ENCODE peak calls at places on chromosomes 13 and 19, in eight cellular contexts. D, G, C, O, L, H, R and Z are unnamed samples. For H3K9me3, the result is how much of the 10 kb centered on the place peaks cover.

GRCh38 chr13:21986602-21987001 is 315.7 kb downstream of the FGF9 start:
- DNase-seq in D (no peak), G (peak), C (peak), O (peak), L (peak), H (no peak), R (no peak), Z (peak)

GRCh38 chr19:1251503-1252220 is 3.3 kb downstream of the MIDN start:
- DNase-seq in D (no peak), G (no peak), C (no peak), O (peak), L (no peak), H (no peak), R (peak), Z (peak)

GRCh38 chr19:13707901-13708300 is 56.4 kb upstream of the MRI1 start:
- DNase-seq in D (no peak), G (no peak), C (no peak), O (no peak), L (no peak), H (no peak), R (no peak), Z (no peak)

GRCh38 chr13:35165205-35165604 is 223.1 kb downstream of the NBEA start:
- DNase-seq in D (no peak), G (no peak), C (no peak), O (no peak), L (no peak), H (no peak), R (no peak), Z (no peak)

GRCh38 chr19:35261356-35262100 is 7.2 kb upstream of the USF2 start:
- DNase-seq in D (no peak), G (no peak), C (peak), O (no peak), L (no peak), H (no peak), R (no peak), Z (peak)

GRCh38 chr13:98490866-98491265 is 86.0 kb downstream of the STK24 start:
- DNase-seq in D (no peak), G (no peak), C (no peak), O (no peak), L (no peak), H (no peak), R (no peak), Z (no peak)

GRCh38 chr13:20461481-20461859 is 64.2 kb downstream of the CRYL1 start:
- DNase-seq in D (no peak), G (peak), C (no peak), O (no peak), L (no peak), H (no peak), R (no peak), Z (no peak)

GRCh38 chr19:17784201-17785008 is 10.5 kb upstream of the B3GNT3 start:
- DNase-seq in D (peak), G (peak), C (peak), O (peak), L (peak), H (no peak), R (peak), Z (peak)

GRCh38 chr19:33468361-33469170 is 53.0 kb downstream of the PEPD start:
- DNase-seq in D (no peak), G (peak), C (no peak), O (no peak), L (no peak), H (no peak), R (no peak), Z (no peak)

GRCh38 chr19:5436101-5436947 is 18.9 kb upstream of the ZNRF4 start:
- DNase-seq in D (no peak), G (peak), C (no peak), O (no peak), L (peak), H (peak), R (no peak), Z (no peak)

GRCh38 chr19:45815501-45816216 is 551 bp upstream of the RSPH6A start:
- DNase-seq in D (no peak), G (no peak), C (no peak), O (no peak), L (peak), H (no peak), R (no peak), Z (no peak)

GRCh38 chr13:43878897-43879322 is 630 bp downstream of the CCDC122 start:
- DNase-seq in D (peak), G (peak), C (peak), O (peak), L (peak), H (peak), R (no peak), Z (peak)

GRCh38 chr13:114082849-114083645 is 49.4 kb downstream of the RASA3 start:
- DNase-seq in D (no peak), G (no peak), C (no peak), O (no peak), L (no peak), H (no peak), R (no peak), Z (no peak)

GRCh38 chr19:55172741-55173140 is 6.3 kb upstream of the DNAAF3 start:
- DNase-seq in D (no peak), G (peak), C (no peak), O (no peak), L (no peak), H (no peak), R (no peak), Z (no peak)

GRCh38 chr19:55345818-55346724 is 6.4 kb downstream of the KMT5C start:
- DNase-seq in D (no peak), G (no peak), C (peak), O (no peak), L (peak), H (no peak), R (no peak), Z (no peak)

GRCh38 chr19:1446713-1447564 is 3.0 kb upstream of the APC2 start:
- DNase-seq in D (no peak), G (no peak), C (no peak), O (no peak), L (no peak), H (no peak), R (no peak), Z (no peak)

GRCh38 chr13:23621316-23621645 is 51.1 kb downstream of the TNFRSF19 start:
- DNase-seq in D (no peak), G (peak), C (no peak), O (no peak), L (no peak), H (peak), R (no peak), Z (no peak)

GRCh38 chr13:28355822-28356371 is 139.0 kb downstream of the FLT1 start:
- DNase-seq in D (no peak), G (peak), C (no peak), O (no peak), L (no peak), H (no peak), R (no peak), Z (no peak)

GRCh38 chr19:46903458-46903857 is 42.7 kb downstream of the ARHGAP35 start:
- DNase-seq in D (no peak), G (no peak), C (no peak), O (no peak), L (no peak), H (no peak), R (peak), Z (no peak)

GRCh38 chr13:39786091-39786490 is 130.6 kb downstream of the COG6 start:
- DNase-seq in D (no peak), G (no peak), C (no peak), O (no peak), L (no peak), H (no peak), R (no peak), Z (no peak)

GRCh38 chr13:21033224-21033855 is 28.0 kb downstream of the LATS2 start:
- DNase-seq in D (no peak), G (no peak), C (peak), O (peak), L (no peak), H (no peak), R (no peak), Z (peak)

GRCh38 chr19:1130801-1131717 is 27.3 kb downstream of the GPX4 start:
- DNase-seq in D (peak), G (no peak), C (peak), O (no peak), L (no peak), H (no peak), R (no peak), Z (peak)

GRCh38 chr13:99980201-99981114 is 1.1 kb upstream of the ZIC2 start:
- DNase-seq in D (peak), G (peak), C (peak), O (peak), L (no peak), H (no peak), R (peak), Z (peak)

GRCh38 chr19:904545-904944 is 8.5 kb downstream of the R3HDM4 start:
- DNase-seq in D (no peak), G (no peak), C (no peak), O (no peak), L (no peak), H (no peak), R (no peak), Z (no peak)

GRCh38 chr19:944663-945241 is 18.9 kb downstream of the ARID3A start:
- DNase-seq in D (no peak), G (no peak), C (no peak), O (no peak), L (no peak), H (no peak), R (no peak), Z (no peak)

GRCh38 chr13:59691501-59692066 is 472.1 kb downstream of the DIAPH3 start:
- DNase-seq in D (no peak), G (peak), C (no peak), O (no peak), L (no peak), H (peak), R (no peak), Z (no peak)

GRCh38 chr13:113960276-113960948 is 13.5 kb downstream of the C13orf46 start:
- DNase-seq in D (no peak), G (no peak), C (no peak), O (no peak), L (no peak), H (no peak), R (no peak), Z (no peak)

GRCh38 chr19:30406220-30406944 is 34.2 kb downstream of the ZNF536 start:
- DNase-seq in D (no peak), G (no peak), C (no peak), O (no peak), L (peak), H (no peak), R (no peak), Z (no peak)

GRCh38 chr19:29583196-29584006 is 22.7 kb upstream of the POP4 start:
- DNase-seq in D (no peak), G (peak), C (no peak), O (no peak), L (no peak), H (no peak), R (no peak), Z (no peak)

GRCh38 chr19:10450853-10451609 is 30.7 kb downstream of the PDE4A start:
- DNase-seq in D (no peak), G (no peak), C (no peak), O (no peak), L (no peak), H (no peak), R (no peak), Z (no peak)

GRCh38 chr19:34428549-34429285 is 536 bp downstream of the UBA2 start:
- DNase-seq in D (peak), G (peak), C (peak), O (no peak), L (peak), H (no peak), R (no peak), Z (peak)

GRCh38 chr13:23325191-23325590 is 108.3 kb downstream of the SACS start:
- DNase-seq in D (no peak), G (no peak), C (no peak), O (no peak), L (no peak), H (no peak), R (no peak), Z (no peak)

GRCh38 chr13:94168784-94169512 is 310.5 kb downstream of the DCT start:
- DNase-seq in D (no peak), G (peak), C (no peak), O (no peak), L (peak), H (no peak), R (no peak), Z (no peak)

GRCh38 chr13:97068964-97069815 is 74.9 kb upstream of the OXGR1 start:
- DNase-seq in D (no peak), G (no peak), C (no peak), O (no peak), L (no peak), H (no peak), R (no peak), Z (no peak)

GRCh38 chr19:44447864-44448674 is at the start of gene ZNF229:
- DNase-seq in D (peak), G (peak), C (peak), O (peak), L (peak), H (peak), R (peak), Z (peak)

GRCh38 chr19:7729831-7730285 is 2.1 kb downstream of the CLEC4G start:
- DNase-seq in D (no peak), G (no peak), C (no peak), O (no peak), L (no peak), H (no peak), R (no peak), Z (no peak)

GRCh38 chr19:14718522-14719113 is 28.8 kb downstream of the ZNF333 start:
- DNase-seq in D (no peak), G (no peak), C (no peak), O (no peak), L (no peak), H (no peak), R (no peak), Z (no peak)

GRCh38 chr19:3060852-3061182 is 1.5 kb downstream of the TLE5 start:
- DNase-seq in D (no peak), G (no peak), C (no peak), O (no peak), L (no peak), H (no peak), R (no peak), Z (no peak)
- H3K27ac ChIP-seq in D (no peak), G (peak), C (peak), O (peak), L (peak), H (no peak), R (no peak), Z (peak)

DNA sequence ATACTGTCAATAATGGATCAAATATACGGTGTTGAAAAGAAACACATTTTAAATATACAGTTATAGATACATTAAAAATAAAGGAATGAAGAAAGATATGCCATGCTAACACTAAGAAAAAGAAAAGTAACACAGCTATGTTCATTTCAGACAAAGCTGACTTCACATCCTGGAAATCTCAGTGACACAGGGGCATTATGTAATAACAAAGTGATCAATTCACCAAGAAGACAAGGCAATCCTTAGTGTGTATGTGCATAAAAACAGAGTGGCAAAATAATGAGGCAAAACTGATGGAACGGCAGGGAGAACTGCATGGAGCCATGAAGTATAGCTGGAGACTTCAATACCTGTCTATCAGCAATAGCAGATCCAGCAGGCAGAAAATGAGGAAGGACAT is 13.1 kb downstream of the ZNF14 start:
- DNase-seq in D (no peak), G (no peak), C (no peak), O (no peak), L (no peak), H (no peak), R (no peak), Z (no peak)
- H3K9me3 ChIP-seq in D (under half), G (half or more), C (half or more), O (under half), L (half or more), H (under half), R (half or more), Z (half or more)

GRCh38 chr13:110916671-110917142 is 1.8 kb upstream of the ANKRD10 start:
- DNase-seq in D (no peak), G (peak), C (no peak), O (no peak), L (no peak), H (no peak), R (no peak), Z (no peak)
- H3K27ac ChIP-seq in D (no peak), G (peak), C (peak), O (peak), L (peak), H (peak), R (peak), Z (peak)

GRCh38 chr19:28493881-28494280 is 719.1 kb downstream of the UQCRFS1 start:
- DNase-seq in D (no peak), G (no peak), C (no peak), O (no peak), L (no peak), H (no peak), R (no peak), Z (no peak)
- H3K9me3 ChIP-seq in D (under half), G (under half), C (under half), O (under half), L (under half), H (under half), R (under half), Z (under half)